ENCODE peak calls at places on chromosomes 13 and 19, in five cellular contexts. One of them, this sample, is unnamed. For H3K36me3, the result is how much of the 10 kb centered on the place peaks cover.

GRCh38 chr13:59677430-59677829 is 486.3 kb downstream of the DIAPH3 start:
- DNase-seq in sigmoid colon: no peak
- DNase-seq in prostate gland: no peak
- DNase-seq in Peyer's patch: no peak
- DNase-seq in mesenchymal stem cell: no peak
- DNase-seq in this sample: no peak

GRCh38 chr19:42423462-42424344 is 3.5 kb downstream of the LIPE start:
- DNase-seq in sigmoid colon: peak
- DNase-seq in prostate gland: peak
- DNase-seq in Peyer's patch: peak
- DNase-seq in mesenchymal stem cell: peak
- DNase-seq in this sample: peak

GRCh38 chr13:36549771-36550170 is 117.5 kb downstream of the CCNA1 start:
- DNase-seq in sigmoid colon: no peak
- DNase-seq in prostate gland: no peak
- DNase-seq in Peyer's patch: no peak
- DNase-seq in mesenchymal stem cell: no peak
- DNase-seq in this sample: no peak

GRCh38 chr13:82962422-82962821 is 919.9 kb downstream of the SLITRK1 start:
- DNase-seq in sigmoid colon: no peak
- DNase-seq in prostate gland: no peak
- DNase-seq in Peyer's patch: no peak
- DNase-seq in mesenchymal stem cell: no peak
- DNase-seq in this sample: no peak

GRCh38 chr13:31595568-31595967 is 143.8 kb upstream of the RXFP2 start:
- DNase-seq in sigmoid colon: no peak
- DNase-seq in prostate gland: no peak
- DNase-seq in Peyer's patch: no peak
- DNase-seq in mesenchymal stem cell: no peak
- DNase-seq in this sample: no peak

GRCh38 chr13:32902898-32903297 is 113.3 kb upstream of the KL start:
- DNase-seq in sigmoid colon: peak
- DNase-seq in prostate gland: no peak
- DNase-seq in Peyer's patch: no peak
- DNase-seq in mesenchymal stem cell: no peak
- DNase-seq in this sample: peak

GRCh38 chr13:100361504-100361903 is 227.1 kb downstream of the GGACT start:
- DNase-seq in sigmoid colon: no peak
- DNase-seq in prostate gland: no peak
- DNase-seq in Peyer's patch: no peak
- DNase-seq in mesenchymal stem cell: peak
- DNase-seq in this sample: no peak

GRCh38 chr13:34207872-34208271 is 389.9 kb downstream of the RFC3 start:
- DNase-seq in sigmoid colon: no peak
- DNase-seq in prostate gland: no peak
- DNase-seq in Peyer's patch: no peak
- DNase-seq in mesenchymal stem cell: peak
- DNase-seq in this sample: no peak

GRCh38 chr13:110665491-110666254 is 40.2 kb downstream of the CARS2 start:
- DNase-seq in sigmoid colon: no peak
- DNase-seq in prostate gland: no peak
- DNase-seq in Peyer's patch: peak
- DNase-seq in mesenchymal stem cell: no peak
- DNase-seq in this sample: no peak

GRCh38 chr13:51477653-51478324 is 25.0 kb upstream of the INTS6 start:
- DNase-seq in sigmoid colon: no peak
- DNase-seq in prostate gland: no peak
- DNase-seq in Peyer's patch: no peak
- DNase-seq in mesenchymal stem cell: no peak
- DNase-seq in this sample: no peak
- H3K36me3 ChIP-seq in sigmoid colon: under half
- H3K36me3 ChIP-seq in prostate gland: under half
- H3K36me3 ChIP-seq in Peyer's patch: under half
- H3K36me3 ChIP-seq in mesenchymal stem cell: under half
- H3K36me3 ChIP-seq in this sample: under half

GRCh38 chr19:18292460-18292809 is 11.0 kb upstream of the JUND start:
- DNase-seq in sigmoid colon: no peak
- DNase-seq in prostate gland: peak
- DNase-seq in Peyer's patch: no peak
- DNase-seq in mesenchymal stem cell: no peak
- DNase-seq in this sample: no peak

GRCh38 chr19:18289471-18290066 is 8.1 kb upstream of the JUND start:
- DNase-seq in sigmoid colon: no peak
- DNase-seq in prostate gland: no peak
- DNase-seq in Peyer's patch: no peak
- DNase-seq in mesenchymal stem cell: no peak
- DNase-seq in this sample: no peak

GRCh38 chr19:18290250-18291018 is 9.0 kb upstream of the JUND start:
- DNase-seq in sigmoid colon: no peak
- DNase-seq in prostate gland: no peak
- DNase-seq in Peyer's patch: peak
- DNase-seq in mesenchymal stem cell: no peak
- DNase-seq in this sample: peak

GRCh38 chr19:18291590-18292459 is 10.4 kb upstream of the JUND start:
- DNase-seq in sigmoid colon: peak
- DNase-seq in prostate gland: peak
- DNase-seq in Peyer's patch: peak
- DNase-seq in mesenchymal stem cell: peak
- DNase-seq in this sample: peak

DNA sequence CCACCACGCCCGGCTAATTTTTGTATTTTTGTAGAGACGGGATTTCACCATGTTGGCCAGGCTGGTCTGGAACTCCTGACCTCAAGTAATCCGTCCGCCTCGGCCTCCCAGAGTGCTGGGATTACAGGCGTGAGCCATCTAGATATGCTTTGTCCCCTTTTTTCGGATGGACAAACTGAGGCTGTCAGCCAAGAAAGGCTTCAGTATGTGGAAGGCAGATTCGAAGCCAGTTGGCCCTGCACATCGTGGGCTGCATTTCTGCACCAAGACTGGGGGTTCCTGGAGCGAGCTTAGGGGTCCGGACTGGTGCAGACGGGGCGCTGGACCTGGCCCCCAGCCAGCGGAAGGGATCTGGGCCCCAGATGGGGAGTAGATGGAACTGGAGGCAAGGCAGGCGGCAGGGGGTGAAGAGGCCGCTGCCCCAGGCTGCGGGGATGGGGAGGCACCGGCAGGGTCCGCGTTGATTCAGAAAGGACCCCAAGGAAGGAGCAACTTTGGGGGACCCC is 9.7 kb upstream of the JUND start:
- DNase-seq in sigmoid colon: no peak
- DNase-seq in prostate gland: no peak
- DNase-seq in Peyer's patch: no peak
- DNase-seq in mesenchymal stem cell: no peak
- DNase-seq in this sample: no peak
- H3K4me3 ChIP-seq in sigmoid colon: peak
- H3K4me3 ChIP-seq in prostate gland: peak
- H3K4me3 ChIP-seq in Peyer's patch: peak
- H3K4me3 ChIP-seq in mesenchymal stem cell: peak
- H3K4me3 ChIP-seq in this sample: peak

GRCh38 chr19:47881757-47882156 is 4.4 kb downstream of the SULT2A1 start:
- DNase-seq in sigmoid colon: peak
- DNase-seq in prostate gland: no peak
- DNase-seq in Peyer's patch: no peak
- DNase-seq in mesenchymal stem cell: no peak
- DNase-seq in this sample: no peak

GRCh38 chr19:47885067-47885463 is 1.1 kb downstream of the SULT2A1 start:
- DNase-seq in sigmoid colon: peak
- DNase-seq in prostate gland: no peak
- DNase-seq in Peyer's patch: no peak
- DNase-seq in mesenchymal stem cell: no peak
- DNase-seq in this sample: no peak

GRCh38 chr19:47886010-47886559 is at the start of gene SULT2A1:
- DNase-seq in sigmoid colon: peak
- DNase-seq in prostate gland: no peak
- DNase-seq in Peyer's patch: no peak
- DNase-seq in mesenchymal stem cell: no peak
- DNase-seq in this sample: no peak

DNA sequence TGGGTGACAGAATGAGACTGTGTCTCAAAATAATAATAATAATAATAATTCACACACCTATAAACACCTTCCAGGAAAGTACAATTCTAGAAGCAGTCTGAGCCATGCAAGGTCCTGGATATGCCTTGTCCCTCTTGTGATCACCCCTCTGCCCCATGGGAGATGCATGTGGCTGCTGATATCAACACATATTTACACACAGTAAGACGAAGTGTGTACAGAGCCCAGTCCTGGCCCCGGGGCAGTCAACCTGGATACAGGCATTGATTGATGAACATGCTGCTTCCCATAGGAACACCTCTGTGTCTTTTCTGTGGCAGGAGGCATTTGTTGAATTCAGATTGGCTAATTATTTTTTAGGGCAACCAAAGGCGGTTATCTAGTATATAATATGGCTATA is 3.2 kb downstream of the SULT2A1 start:
- DNase-seq in sigmoid colon: peak
- DNase-seq in prostate gland: no peak
- DNase-seq in Peyer's patch: no peak
- DNase-seq in mesenchymal stem cell: no peak
- DNase-seq in this sample: no peak
- H3K36me3 ChIP-seq in sigmoid colon: under half
- H3K36me3 ChIP-seq in prostate gland: under half
- H3K36me3 ChIP-seq in Peyer's patch: under half
- H3K36me3 ChIP-seq in mesenchymal stem cell: under half
- H3K36me3 ChIP-seq in this sample: under half

GRCh38 chr19:14350866-14351265 is 30.4 kb upstream of the ADGRE5 start:
- DNase-seq in sigmoid colon: no peak
- DNase-seq in prostate gland: no peak
- DNase-seq in Peyer's patch: no peak
- DNase-seq in mesenchymal stem cell: no peak
- DNase-seq in this sample: no peak

GRCh38 chr19:14352526-14352925 is 28.7 kb upstream of the ADGRE5 start:
- DNase-seq in sigmoid colon: no peak
- DNase-seq in prostate gland: no peak
- DNase-seq in Peyer's patch: no peak
- DNase-seq in mesenchymal stem cell: no peak
- DNase-seq in this sample: no peak

GRCh38 chr19:14350302-14350701 is 30.9 kb upstream of the ADGRE5 start:
- DNase-seq in sigmoid colon: no peak
- DNase-seq in prostate gland: no peak
- DNase-seq in Peyer's patch: no peak
- DNase-seq in mesenchymal stem cell: no peak
- DNase-seq in this sample: no peak

GRCh38 chr19:14347999-14348889 is 33.0 kb upstream of the ADGRE5 start:
- DNase-seq in sigmoid colon: peak
- DNase-seq in prostate gland: peak
- DNase-seq in Peyer's patch: peak
- DNase-seq in mesenchymal stem cell: peak
- DNase-seq in this sample: peak

GRCh38 chr19:14349426-14349825 is 31.8 kb upstream of the ADGRE5 start:
- DNase-seq in sigmoid colon: no peak
- DNase-seq in prostate gland: no peak
- DNase-seq in Peyer's patch: no peak
- DNase-seq in mesenchymal stem cell: no peak
- DNase-seq in this sample: no peak
- H3K4me3 ChIP-seq in sigmoid colon: no peak
- H3K4me3 ChIP-seq in prostate gland: no peak
- H3K4me3 ChIP-seq in Peyer's patch: no peak
- H3K4me3 ChIP-seq in mesenchymal stem cell: no peak
- H3K4me3 ChIP-seq in this sample: no peak

GRCh38 chr19:10183926-10184325 is 10.8 kb downstream of the DNMT1 start:
- DNase-seq in sigmoid colon: no peak
- DNase-seq in prostate gland: no peak
- DNase-seq in Peyer's patch: no peak
- DNase-seq in mesenchymal stem cell: no peak
- DNase-seq in this sample: no peak
- H3K36me3 ChIP-seq in sigmoid colon: under half
- H3K36me3 ChIP-seq in prostate gland: under half
- H3K36me3 ChIP-seq in Peyer's patch: under half
- H3K36me3 ChIP-seq in mesenchymal stem cell: under half
- H3K36me3 ChIP-seq in this sample: half or more

DNA sequence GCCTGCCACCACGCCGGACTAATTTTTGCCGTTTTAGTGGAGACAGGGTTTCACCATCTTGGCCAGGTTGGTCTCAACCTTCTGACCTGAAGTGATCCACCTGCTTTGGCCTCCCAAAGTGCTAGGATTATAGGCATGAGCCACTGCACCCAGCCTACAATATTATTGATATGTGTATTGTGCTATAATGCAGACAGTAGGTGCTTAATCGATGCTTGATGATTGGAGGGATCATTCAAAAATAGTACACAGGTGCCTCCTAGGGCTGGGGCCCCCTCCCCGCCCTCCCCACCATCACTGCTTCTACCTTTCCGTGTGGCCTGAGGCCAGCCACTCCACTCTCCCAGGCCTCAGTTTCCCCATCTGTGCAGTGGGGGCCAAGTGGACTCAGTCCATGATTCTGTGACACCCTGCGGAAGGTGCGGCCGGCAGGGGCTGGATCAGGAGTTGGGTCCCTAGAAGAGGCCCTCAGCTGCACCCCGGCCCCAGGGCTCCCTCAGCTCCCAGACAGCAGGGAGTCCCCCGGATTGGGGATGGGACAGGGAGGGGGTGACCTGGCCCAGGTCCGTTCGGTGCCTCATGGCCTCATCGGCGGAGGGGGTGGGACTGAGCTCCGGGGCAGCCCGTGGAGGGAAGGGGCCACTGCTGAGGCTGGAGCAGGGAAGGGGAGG is 1.4 kb downstream of the ADAMTSL5 start:
- DNase-seq in sigmoid colon: no peak
- DNase-seq in prostate gland: no peak
- DNase-seq in Peyer's patch: no peak
- DNase-seq in mesenchymal stem cell: no peak
- DNase-seq in this sample: no peak
- H3K4me3 ChIP-seq in sigmoid colon: no peak
- H3K4me3 ChIP-seq in prostate gland: no peak
- H3K4me3 ChIP-seq in Peyer's patch: no peak
- H3K4me3 ChIP-seq in mesenchymal stem cell: no peak
- H3K4me3 ChIP-seq in this sample: no peak

GRCh38 chr19:56104423-56104822 is 16.7 kb downstream of the ZNF787 start:
- DNase-seq in sigmoid colon: no peak
- DNase-seq in prostate gland: no peak
- DNase-seq in Peyer's patch: no peak
- DNase-seq in mesenchymal stem cell: no peak
- DNase-seq in this sample: no peak
- H3K36me3 ChIP-seq in sigmoid colon: under half
- H3K36me3 ChIP-seq in prostate gland: under half
- H3K36me3 ChIP-seq in Peyer's patch: under half
- H3K36me3 ChIP-seq in mesenchymal stem cell: half or more
- H3K36me3 ChIP-seq in this sample: under half